ENCODE peak calls at places on chromosomes 4 and X, in seven cellular contexts. A, U, H, E, S, K and F are unnamed samples.

GRCh38 chr4:77120888-77121508 is 36.0 kb upstream of the CCNG2 start:
- DNase-seq in A (no peak), U (no peak), H (no peak), E (no peak), S (no peak), K (no peak), F (no peak)

GRCh38 chrX:22666441-22666840 is 333.3 kb upstream of the DDX53 start:
- DNase-seq in A (no peak), U (no peak), H (no peak), E (no peak), S (peak; percentile 7), K (no peak), F (no peak)

GRCh38 chr4:103105558-103106356 is 6.1 kb upstream of the BDH2 start:
- DNase-seq in A (no peak), U (no peak), H (no peak), E (no peak), S (no peak), K (no peak), F (no peak)

GRCh38 chrX:74537011-74537390 is 77.4 kb downstream of the RLIM start:
- DNase-seq in A (no peak), U (no peak), H (peak; percentile 54), E (no peak), S (no peak), K (no peak), F (peak; percentile 53)

GRCh38 chrX:150763810-150764209 is 70.6 kb downstream of the MTMR1 start:
- DNase-seq in A (no peak), U (no peak), H (no peak), E (no peak), S (no peak), K (no peak), F (no peak)

GRCh38 chr4:111530446-111530845 is 614.8 kb upstream of the FAM241A start:
- DNase-seq in A (no peak), U (no peak), H (no peak), E (no peak), S (no peak), K (no peak), F (no peak)

GRCh38 chr4:60019946-60020345 is 1180.2 kb upstream of the ADGRL3 start:
- DNase-seq in A (no peak), U (no peak), H (no peak), E (no peak), S (no peak), K (no peak), F (no peak)

GRCh38 chr4:6473264-6474052 is 1.0 kb upstream of the PPP2R2C start:
- DNase-seq in A (no peak), U (no peak), H (no peak), E (peak; percentile 51), S (no peak), K (no peak), F (no peak)

GRCh38 chrX:23079347-23079746 is 79.6 kb downstream of the DDX53 start:
- DNase-seq in A (no peak), U (no peak), H (no peak), E (no peak), S (no peak), K (no peak), F (no peak)

GRCh38 chrX:152878976-152879755 is 18.7 kb upstream of the ZNF185 start:
- DNase-seq in A (no peak), U (no peak), H (no peak), E (peak; percentile 49), S (no peak), K (no peak), F (no peak)

GRCh38 chrX:74133156-74133796 is 170.7 kb upstream of the ZCCHC13 start:
- DNase-seq in A (no peak), U (no peak), H (peak; percentile 29), E (no peak), S (peak; percentile 13), K (no peak), F (peak; percentile 24)

GRCh38 chrX:138759217-138759943 is 47.9 kb upstream of the FGF13 start:
- DNase-seq in A (no peak), U (no peak), H (no peak), E (no peak), S (no peak), K (no peak), F (no peak)
- H3K27me3 ChIP-seq in A (no peaks in the 10 kb centered on the region), U (peaks cover 15% of the 10 kb centered on the region), H (no peaks in the 10 kb centered on the region), E (no peaks in the 10 kb centered on the region), S (no peaks in the 10 kb centered on the region), K (peaks cover 11% of the 10 kb centered on the region), F (no peaks in the 10 kb centered on the region)

GRCh38 chrX:149497054-149497453 is 8.1 kb downstream of the IDS start:
- DNase-seq in A (no peak), U (no peak), H (no peak), E (no peak), S (no peak), K (no peak), F (no peak)

GRCh38 chrX:149494844-149495565 is 10.1 kb downstream of the IDS start:
- DNase-seq in A (no peak), U (no peak), H (no peak), E (no peak), S (no peak), K (peak; percentile 45), F (no peak)

GRCh38 chrX:149491812-149492211 is 13.3 kb downstream of the IDS start:
- DNase-seq in A (no peak), U (no peak), H (no peak), E (no peak), S (no peak), K (no peak), F (no peak)

GRCh38 chrX:149495573-149496071 is 9.5 kb downstream of the IDS start:
- DNase-seq in A (no peak), U (no peak), H (no peak), E (no peak), S (no peak), K (no peak), F (no peak)

DNA sequence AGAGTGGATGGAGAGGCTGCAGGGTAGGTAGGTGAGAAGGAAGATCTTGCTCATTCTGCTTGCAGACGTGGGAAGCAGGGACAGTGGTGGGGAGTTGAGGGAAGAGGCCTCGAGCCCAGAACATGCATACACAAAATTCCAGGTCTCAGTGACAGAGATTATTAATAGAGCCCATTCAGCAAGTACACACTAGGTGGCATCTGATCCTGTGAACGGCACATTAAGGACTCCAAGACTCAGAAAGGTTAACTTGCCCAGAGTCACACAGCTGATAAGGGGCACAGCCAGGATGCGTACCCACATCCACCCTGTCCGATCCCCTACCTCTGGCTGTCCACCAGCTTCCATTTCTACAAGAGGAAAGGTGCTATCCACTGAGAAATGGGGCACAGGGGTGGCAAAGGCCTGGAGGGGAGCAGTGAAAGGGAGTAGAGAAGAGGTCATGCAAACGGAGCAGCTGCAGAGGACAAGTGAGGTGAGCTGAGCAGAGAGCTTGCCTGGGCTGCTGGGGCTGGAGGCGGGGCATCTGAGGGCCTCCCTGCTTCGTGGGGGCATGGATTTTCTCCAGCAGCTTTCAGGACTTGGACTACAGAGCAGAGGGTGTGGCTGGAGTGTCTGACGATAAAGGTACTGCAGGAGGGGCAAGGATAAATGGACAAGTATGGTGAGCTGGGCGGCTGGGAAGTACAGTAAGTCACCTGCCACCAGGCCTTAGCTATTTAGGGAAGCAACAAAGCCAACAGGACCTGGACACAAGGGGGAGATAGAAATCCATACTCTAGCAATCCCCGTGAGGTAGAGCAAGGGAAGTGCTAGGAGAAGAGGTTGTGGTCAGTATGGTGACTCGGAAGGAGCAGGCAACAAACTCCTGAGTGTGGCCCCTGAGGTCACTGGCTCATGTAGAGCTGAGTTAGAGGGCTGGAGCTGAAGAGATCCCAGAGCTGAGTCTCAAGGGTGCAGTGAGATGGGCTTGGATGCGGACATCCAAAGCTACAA is 11.2 kb downstream of the IDS start:
- DNase-seq in A (no peak), U (no peak), H (no peak), E (no peak), S (no peak), K (no peak), F (no peak)
- TF ChIP-seq CTCF in A (no peak), U (no peak), H (no peak), E (no peak), S (peak; percentile 6), K (no peak), F (no peak)

GRCh38 chr4:80261989-80262600 is 4.4 kb upstream of the FGF5 start:
- DNase-seq in A (no peak), U (no peak), H (no peak), E (no peak), S (no peak), K (no peak), F (no peak)

GRCh38 chr4:80265571-80266266 is 745 bp upstream of the FGF5 start:
- DNase-seq in A (no peak), U (no peak), H (no peak), E (no peak), S (no peak), K (no peak), F (no peak)

GRCh38 chr4:80264825-80265224 is 1.6 kb upstream of the FGF5 start:
- DNase-seq in A (no peak), U (no peak), H (no peak), E (no peak), S (no peak), K (no peak), F (no peak)

GRCh38 chr4:80264352-80264647 is 2.2 kb upstream of the FGF5 start:
- DNase-seq in A (no peak), U (no peak), H (no peak), E (no peak), S (no peak), K (no peak), F (no peak)

GRCh38 chr4:80263541-80264351 is 2.7 kb upstream of the FGF5 start:
- DNase-seq in A (no peak), U (no peak), H (no peak), E (peak; percentile 55), S (no peak), K (no peak), F (no peak)
- H3K27me3 ChIP-seq in A (peaks cover 11% of the 10 kb centered on the region), U (peaks cover 68% of the 10 kb centered on the region), H (peaks cover 23% of the 10 kb centered on the region), E (peaks cover 52% of the 10 kb centered on the region), S (no peaks in the 10 kb centered on the region), K (peaks cover 8% of the 10 kb centered on the region), F (no peaks in the 10 kb centered on the region)

GRCh38 chrX:109890300-109890699 is 112.6 kb upstream of the TMEM164 start:
- DNase-seq in A (no peak), U (no peak), H (no peak), E (no peak), S (no peak), K (no peak), F (no peak)

GRCh38 chrX:109890910-109891502 is 111.9 kb upstream of the TMEM164 start:
- DNase-seq in A (peak; percentile 1), U (peak; percentile 59), H (peak; percentile 37), E (peak; percentile 79), S (peak; percentile 46), K (peak; percentile 43), F (peak; percentile 53)

GRCh38 chrX:109886122-109886761 is 116.7 kb upstream of the TMEM164 start:
- DNase-seq in A (peak; percentile 3), U (no peak), H (no peak), E (no peak), S (peak; percentile 17), K (no peak), F (peak; percentile 24)

DNA sequence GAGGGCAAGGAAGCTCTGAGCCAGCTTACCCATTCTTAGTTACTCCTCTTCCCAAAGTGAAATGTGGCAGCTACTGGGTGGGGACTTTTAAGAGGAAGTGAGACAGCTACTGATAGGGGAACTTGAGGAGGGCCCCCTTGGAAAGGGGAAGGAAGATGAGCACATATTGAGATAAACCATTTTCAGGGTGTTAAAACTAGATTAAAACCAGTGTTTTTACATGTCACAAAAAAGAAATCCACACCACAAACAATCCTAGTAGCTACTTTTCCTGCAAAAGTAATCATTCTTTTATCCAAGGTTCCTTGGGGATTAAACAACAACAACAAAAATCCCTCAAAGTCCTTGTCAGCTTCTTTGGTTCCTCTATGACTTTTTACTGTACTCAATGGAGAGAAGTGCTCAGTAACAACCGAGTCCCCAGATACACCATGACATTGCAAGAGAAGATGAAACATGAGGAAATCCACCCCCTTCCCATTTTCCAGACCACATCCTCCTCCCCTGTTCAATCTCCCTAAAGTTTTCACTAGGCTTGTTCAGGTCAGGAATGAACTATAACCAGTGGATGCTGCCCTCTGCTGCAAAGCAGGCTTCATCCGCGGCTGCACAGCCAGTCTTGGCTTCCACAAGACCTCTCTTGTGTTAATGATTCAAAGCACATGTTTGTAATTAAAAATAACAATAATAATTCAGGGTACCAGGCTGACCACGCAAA is 113.5 kb upstream of the TMEM164 start:
- DNase-seq in A (no peak), U (no peak), H (no peak), E (no peak), S (no peak), K (no peak), F (no peak)
- TF ChIP-seq CTCF in A (no peak), U (no peak), H (no peak), E (no peak), S (no peak), K (no peak), F (no peak)